ENCODE peak calls at places on chromosome 11, in six cellular contexts. One of them, this sample, is unnamed.

GRCh38 chr11:61392991-61393595 is 706 bp downstream of the TMEM216 start:
- DNase-seq in PC-3: peak
- DNase-seq in Peyer's patch: no peak
- DNase-seq in SK-N-SH: peak
- DNase-seq in A549: peak
- DNase-seq in pancreas: no peak
- DNase-seq in this sample: no peak

GRCh38 chr11:115530752-115531151 is 26.5 kb upstream of the CADM1 start:
- DNase-seq in A549: peak
- DNase-seq in pancreas: no peak
- DNase-seq in Peyer's patch: no peak
- DNase-seq in SK-N-SH: no peak
- DNase-seq in PC-3: no peak
- DNase-seq in this sample: no peak

GRCh38 chr11:44958165-44958564 is 7.5 kb upstream of the TP53I11 start:
- DNase-seq in SK-N-SH: no peak
- DNase-seq in PC-3: no peak
- DNase-seq in A549: no peak
- DNase-seq in Peyer's patch: peak
- DNase-seq in pancreas: no peak
- DNase-seq in this sample: no peak

GRCh38 chr11:47499160-47499559 is 50.2 kb upstream of the RAPSN start:
- DNase-seq in A549: no peak
- DNase-seq in Peyer's patch: no peak
- DNase-seq in SK-N-SH: no peak
- DNase-seq in PC-3: no peak
- DNase-seq in pancreas: no peak
- DNase-seq in this sample: no peak

GRCh38 chr11:1864831-1865665 is 12.2 kb downstream of the LSP1 start:
- DNase-seq in Peyer's patch: no peak
- DNase-seq in pancreas: peak
- DNase-seq in A549: no peak
- DNase-seq in PC-3: no peak
- DNase-seq in SK-N-SH: peak
- DNase-seq in this sample: no peak

GRCh38 chr11:71282581-71283351 is 30.4 kb upstream of the SHANK2 start:
- DNase-seq in SK-N-SH: no peak
- DNase-seq in PC-3: peak
- DNase-seq in A549: no peak
- DNase-seq in pancreas: no peak
- DNase-seq in Peyer's patch: no peak
- DNase-seq in this sample: peak

GRCh38 chr11:95108671-95109551 is 19.3 kb downstream of the ENDOD1 start:
- DNase-seq in Peyer's patch: no peak
- DNase-seq in SK-N-SH: no peak
- DNase-seq in pancreas: no peak
- DNase-seq in A549: no peak
- DNase-seq in PC-3: no peak
- DNase-seq in this sample: no peak

GRCh38 chr11:28606930-28607329 is 498.7 kb downstream of the METTL15 start:
- DNase-seq in SK-N-SH: no peak
- DNase-seq in PC-3: peak
- DNase-seq in A549: no peak
- DNase-seq in pancreas: no peak
- DNase-seq in Peyer's patch: no peak
- DNase-seq in this sample: no peak

GRCh38 chr11:119671048-119671447 is 58.0 kb downstream of the NECTIN1 start:
- DNase-seq in SK-N-SH: peak
- DNase-seq in A549: no peak
- DNase-seq in Peyer's patch: no peak
- DNase-seq in pancreas: no peak
- DNase-seq in PC-3: no peak
- DNase-seq in this sample: no peak

GRCh38 chr11:108984548-108984947 is 319.7 kb downstream of the DDX10 start:
- DNase-seq in Peyer's patch: no peak
- DNase-seq in A549: no peak
- DNase-seq in PC-3: no peak
- DNase-seq in pancreas: no peak
- DNase-seq in SK-N-SH: no peak
- DNase-seq in this sample: no peak

GRCh38 chr11:41394562-41395160 is 64.8 kb downstream of the LRRC4C start:
- DNase-seq in SK-N-SH: no peak
- DNase-seq in PC-3: no peak
- DNase-seq in Peyer's patch: no peak
- DNase-seq in A549: no peak
- DNase-seq in pancreas: no peak
- DNase-seq in this sample: no peak

GRCh38 chr11:125872138-125872491 is 15.4 kb upstream of the HYLS1 start:
- DNase-seq in pancreas: no peak
- DNase-seq in A549: no peak
- DNase-seq in Peyer's patch: no peak
- DNase-seq in SK-N-SH: no peak
- DNase-seq in PC-3: no peak
- DNase-seq in this sample: no peak

GRCh38 chr11:65242389-65242788 is 19.4 kb upstream of the POLA2 start:
- DNase-seq in SK-N-SH: no peak
- DNase-seq in A549: no peak
- DNase-seq in Peyer's patch: no peak
- DNase-seq in pancreas: no peak
- DNase-seq in PC-3: no peak
- DNase-seq in this sample: no peak

GRCh38 chr11:35042265-35042664 is 96.7 kb upstream of the CD44 start:
- DNase-seq in A549: no peak
- DNase-seq in pancreas: no peak
- DNase-seq in Peyer's patch: no peak
- DNase-seq in PC-3: no peak
- DNase-seq in SK-N-SH: peak
- DNase-seq in this sample: no peak

GRCh38 chr11:27204527-27204926 is 158.5 kb downstream of the CCDC34 start:
- DNase-seq in A549: peak
- DNase-seq in PC-3: peak
- DNase-seq in pancreas: no peak
- DNase-seq in Peyer's patch: no peak
- DNase-seq in SK-N-SH: no peak
- DNase-seq in this sample: no peak

GRCh38 chr11:122077459-122077858 is 38.6 kb downstream of the BLID start:
- DNase-seq in PC-3: no peak
- DNase-seq in SK-N-SH: no peak
- DNase-seq in pancreas: no peak
- DNase-seq in A549: no peak
- DNase-seq in Peyer's patch: no peak
- DNase-seq in this sample: no peak

GRCh38 chr11:17129003-17129402 is 51.5 kb upstream of the RPS13 start:
- DNase-seq in PC-3: peak
- DNase-seq in SK-N-SH: no peak
- DNase-seq in A549: peak
- DNase-seq in pancreas: no peak
- DNase-seq in Peyer's patch: no peak
- DNase-seq in this sample: no peak

GRCh38 chr11:91104237-91104636 is 881.4 kb upstream of the CHORDC1 start:
- DNase-seq in pancreas: no peak
- DNase-seq in PC-3: peak
- DNase-seq in SK-N-SH: no peak
- DNase-seq in A549: peak
- DNase-seq in Peyer's patch: no peak
- DNase-seq in this sample: no peak

GRCh38 chr11:61706452-61707400 is 26.5 kb downstream of the DAGLA start:
- DNase-seq in Peyer's patch: no peak
- DNase-seq in SK-N-SH: no peak
- DNase-seq in pancreas: no peak
- DNase-seq in PC-3: no peak
- DNase-seq in A549: no peak
- DNase-seq in this sample: no peak

GRCh38 chr11:46456269-46456668 is 64.7 kb upstream of the CHRM4 start:
- DNase-seq in Peyer's patch: no peak
- DNase-seq in PC-3: no peak
- DNase-seq in SK-N-SH: no peak
- DNase-seq in A549: no peak
- DNase-seq in pancreas: no peak
- DNase-seq in this sample: no peak

GRCh38 chr11:129861702-129862107 is 33.7 kb downstream of the NFRKB start:
- DNase-seq in SK-N-SH: no peak
- DNase-seq in PC-3: peak
- DNase-seq in A549: peak
- DNase-seq in pancreas: no peak
- DNase-seq in Peyer's patch: peak
- DNase-seq in this sample: peak

GRCh38 chr11:62831520-62832345 is at the start of gene STX5:
- DNase-seq in PC-3: peak
- DNase-seq in Peyer's patch: peak
- DNase-seq in A549: peak
- DNase-seq in SK-N-SH: peak
- DNase-seq in pancreas: peak
- DNase-seq in this sample: peak

GRCh38 chr11:8192896-8193209 is 24.0 kb upstream of the RIC3 start:
- DNase-seq in Peyer's patch: no peak
- DNase-seq in PC-3: no peak
- DNase-seq in pancreas: no peak
- DNase-seq in SK-N-SH: no peak
- DNase-seq in A549: no peak
- DNase-seq in this sample: no peak

GRCh38 chr11:119816660-119817059 is 87.7 kb upstream of the NECTIN1 start:
- DNase-seq in PC-3: no peak
- DNase-seq in Peyer's patch: no peak
- DNase-seq in pancreas: no peak
- DNase-seq in A549: no peak
- DNase-seq in SK-N-SH: no peak
- DNase-seq in this sample: no peak

GRCh38 chr11:28919194-28919593 is 811.0 kb downstream of the METTL15 start:
- DNase-seq in SK-N-SH: no peak
- DNase-seq in PC-3: no peak
- DNase-seq in A549: no peak
- DNase-seq in Peyer's patch: no peak
- DNase-seq in pancreas: no peak
- DNase-seq in this sample: no peak

GRCh38 chr11:134370526-134371435 is 39.0 kb downstream of the GLB1L2 start:
- DNase-seq in PC-3: no peak
- DNase-seq in Peyer's patch: peak
- DNase-seq in SK-N-SH: no peak
- DNase-seq in A549: no peak
- DNase-seq in pancreas: peak
- DNase-seq in this sample: no peak

GRCh38 chr11:132158091-132158490 is 787.7 kb downstream of the NTM start:
- DNase-seq in PC-3: peak
- DNase-seq in SK-N-SH: no peak
- DNase-seq in pancreas: no peak
- DNase-seq in Peyer's patch: no peak
- DNase-seq in A549: peak
- DNase-seq in this sample: no peak

DNA sequence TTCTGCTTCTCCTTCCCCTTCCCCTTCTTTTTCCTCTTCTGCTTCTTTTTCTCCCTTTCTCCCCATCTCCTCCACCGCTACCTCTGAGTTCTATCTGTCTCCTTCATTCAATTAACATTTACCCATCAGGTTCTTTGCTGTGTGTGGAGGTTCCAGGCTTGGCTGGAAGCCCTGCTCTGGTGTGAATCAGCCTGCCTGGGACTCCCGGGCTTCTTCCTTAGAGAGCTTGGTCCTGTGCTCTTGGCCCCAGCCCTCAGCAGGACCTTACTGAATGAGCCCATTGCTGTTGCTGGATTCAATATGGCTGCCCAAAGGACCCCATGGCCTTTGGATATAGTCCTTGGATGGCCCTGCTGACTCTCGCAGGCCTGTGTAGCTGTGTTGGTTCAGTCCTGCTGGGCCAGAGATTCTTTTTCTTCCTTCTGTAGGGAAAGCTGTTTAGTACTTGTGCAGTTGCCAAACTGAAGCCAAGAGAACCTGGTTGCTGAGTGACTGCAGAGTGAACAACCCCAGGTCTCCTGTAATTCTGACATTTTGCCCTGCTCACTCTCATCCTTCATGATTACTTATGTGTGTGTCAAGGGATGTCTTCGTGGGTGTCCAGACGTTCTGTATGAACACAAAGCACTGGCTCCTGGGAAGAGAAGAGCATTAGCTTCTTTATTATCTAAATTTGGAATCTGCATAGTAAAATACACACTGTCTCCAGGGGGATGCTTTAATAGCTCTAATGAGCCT is 81.0 kb upstream of the ZBED5 start:
- DNase-seq in Peyer's patch: no peak
- DNase-seq in A549: no peak
- DNase-seq in pancreas: no peak
- DNase-seq in PC-3: no peak
- DNase-seq in SK-N-SH: no peak
- DNase-seq in this sample: no peak
- H3K27ac ChIP-seq in Peyer's patch: no peak
- H3K27ac ChIP-seq in A549: no peak
- H3K27ac ChIP-seq in pancreas: no peak
- H3K27ac ChIP-seq in PC-3: no peak
- H3K27ac ChIP-seq in SK-N-SH: no peak
- H3K27ac ChIP-seq in this sample: no peak

GRCh38 chr11:49952091-49952490 is at the start of gene OR4C13:
- DNase-seq in pancreas: no peak
- DNase-seq in PC-3: no peak
- DNase-seq in SK-N-SH: no peak
- DNase-seq in Peyer's patch: no peak
- DNase-seq in A549: no peak
- DNase-seq in this sample: no peak
- H3K4me3 ChIP-seq in pancreas: no peak
- H3K4me3 ChIP-seq in PC-3: no peak
- H3K4me3 ChIP-seq in SK-N-SH: no peak
- H3K4me3 ChIP-seq in Peyer's patch: no peak
- H3K4me3 ChIP-seq in A549: no peak
- H3K4me3 ChIP-seq in this sample: no peak

GRCh38 chr11:75350743-75351540 is 519 bp downstream of the ARRB1 start:
- DNase-seq in pancreas: peak
- DNase-seq in SK-N-SH: peak
- DNase-seq in Peyer's patch: peak
- DNase-seq in A549: no peak
- DNase-seq in PC-3: peak
- DNase-seq in this sample: peak
- TF ChIP-seq CTCF in pancreas: no peak
- TF ChIP-seq CTCF in SK-N-SH: peak
- TF ChIP-seq CTCF in Peyer's patch: peak
- TF ChIP-seq CTCF in A549: no peak
- TF ChIP-seq CTCF in PC-3: peak
- TF ChIP-seq CTCF in this sample: no peak

DNA sequence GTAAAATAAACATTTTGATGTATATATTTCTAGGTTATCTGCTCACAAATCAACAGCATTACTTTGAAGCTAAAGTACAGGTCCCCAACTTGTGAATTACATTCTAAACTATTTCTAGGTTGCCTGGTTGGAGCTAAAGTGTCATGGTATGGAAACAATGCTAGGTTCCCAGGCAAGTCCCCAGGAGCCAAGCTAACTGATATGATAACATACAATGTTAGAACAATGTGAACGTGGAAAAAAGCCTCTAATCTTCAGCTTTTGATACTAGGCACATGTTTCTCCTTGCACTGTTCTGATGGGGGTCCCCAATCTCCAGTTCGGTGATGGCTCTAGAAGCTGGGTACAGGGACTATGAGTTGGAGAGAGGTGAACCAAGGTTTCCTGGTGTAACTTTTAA is 109.8 kb downstream of the ARL14EP start:
- DNase-seq in SK-N-SH: no peak
- DNase-seq in Peyer's patch: no peak
- DNase-seq in pancreas: no peak
- DNase-seq in A549: no peak
- DNase-seq in PC-3: no peak
- DNase-seq in this sample: no peak
- H3K27ac ChIP-seq in SK-N-SH: no peak
- H3K27ac ChIP-seq in Peyer's patch: no peak
- H3K27ac ChIP-seq in pancreas: no peak
- H3K27ac ChIP-seq in A549: no peak
- H3K27ac ChIP-seq in PC-3: no peak
- H3K27ac ChIP-seq in this sample: peak